ENCODE peak calls at places on chromosomes 16 and 17, in four cellular contexts. Z, T, H and M are unnamed samples.

GRCh38 chr17:57915532-57915931 is 39.7 kb downstream of the CUEDC1 start:
- DNase-seq in H (no peak), Z (no peak), T (no peak), M (no peak)

GRCh38 chr16:71748226-71748625 is 23.7 kb upstream of the PHLPP2 start:
- DNase-seq in Z (no peak), H (no peak), T (no peak), M (no peak)

GRCh38 chr17:48330386-48330785 is 99.6 kb downstream of the SKAP1 start:
- DNase-seq in H (no peak), Z (no peak), T (no peak), M (no peak)

GRCh38 chr17:1110524-1110843 is 69.3 kb downstream of the ABR start:
- DNase-seq in H (no peak), Z (no peak), T (no peak), M (no peak)

GRCh38 chr17:34025179-34025551 is 229.9 kb upstream of the CCL2 start:
- DNase-seq in T (no peak), Z (no peak), H (no peak), M (no peak)

GRCh38 chr16:87930456-87930855 is 5.9 kb downstream of the CA5A start:
- DNase-seq in Z (no peak), T (no peak), H (no peak), M (no peak)

GRCh38 chr16:1407749-1408148 is 6.8 kb downstream of the UNKL start:
- DNase-seq in T (no peak), H (no peak), Z (no peak), M (no peak)

GRCh38 chr16:72932050-72932449 is 115.9 kb downstream of the ZFHX3 start:
- DNase-seq in Z (no peak), T (no peak), H (no peak), M (no peak)

GRCh38 chr17:58427807-58428206 is 10.5 kb upstream of the RNF43 start:
- DNase-seq in Z (no peak), T (no peak), H (no peak), M (no peak)

GRCh38 chr16:71399801-71400563 is 41.5 kb downstream of the CALB2 start:
- DNase-seq in Z (no peak), H (no peak), T (no peak), M (no peak)

GRCh38 chr16:337975-338575 is 14.4 kb downstream of the AXIN1 start:
- DNase-seq in H (no peak), Z (no peak), T (no peak), M (no peak)

GRCh38 chr16:22029632-22030031 is 21.7 kb downstream of the MOSMO start:
- DNase-seq in H (no peak), Z (no peak), T (no peak), M (no peak)

GRCh38 chr17:30153463-30153862 is 36.8 kb downstream of the NSRP1 start:
- DNase-seq in T (no peak), H (no peak), Z (no peak), M (no peak)

DNA sequence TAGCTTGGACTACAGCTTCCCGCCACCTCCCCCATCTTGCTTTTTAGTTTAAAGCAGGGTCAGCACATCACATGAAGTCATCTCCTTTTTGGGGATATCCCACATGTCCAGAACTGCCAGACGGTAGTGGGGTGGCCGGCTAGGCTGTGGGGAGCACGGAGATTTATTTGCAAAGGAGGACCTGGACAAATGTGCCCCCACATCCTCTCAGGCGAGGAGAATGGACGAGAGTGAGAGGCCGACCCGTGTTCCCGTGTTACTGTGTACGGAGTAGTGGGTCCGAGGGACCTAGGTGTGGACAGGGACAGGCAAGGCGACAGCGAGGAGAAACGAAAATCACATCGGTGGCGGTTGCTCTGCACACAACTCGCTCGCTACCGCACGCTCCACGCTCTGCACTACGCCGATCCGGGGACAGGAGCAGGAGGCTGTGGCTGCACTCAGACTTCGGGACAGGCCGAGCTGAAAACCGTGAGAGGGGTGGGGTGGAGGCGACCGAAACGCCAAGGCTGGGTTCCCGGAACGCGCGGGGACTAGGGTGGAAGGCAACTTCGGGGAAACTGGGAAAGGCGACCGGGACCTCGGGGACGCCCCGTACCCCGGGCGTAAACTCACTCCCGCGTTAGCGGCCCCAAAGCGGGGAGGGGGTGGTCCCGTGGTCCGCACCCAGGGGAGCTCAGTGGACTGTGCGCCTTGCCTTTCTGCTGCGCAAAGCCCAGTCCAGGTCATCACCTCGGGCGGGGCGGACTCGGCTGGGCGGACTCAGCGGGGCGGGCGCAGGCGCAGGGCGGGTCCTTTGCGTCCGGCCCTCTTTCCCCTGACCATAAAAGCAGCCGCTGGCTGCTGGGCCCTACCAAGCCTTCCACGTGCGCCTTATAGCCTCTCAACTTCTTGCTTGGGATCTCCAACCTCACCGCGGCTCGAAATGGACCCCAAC is at the start of gene MT1A:
- DNase-seq in T (peak; percentile 72), Z (no peak), H (peak; percentile 95), M (no peak)
- TF ChIP-seq CTCF in T (no peak), Z (no peak), H (no peak), M (no peak)

DNA sequence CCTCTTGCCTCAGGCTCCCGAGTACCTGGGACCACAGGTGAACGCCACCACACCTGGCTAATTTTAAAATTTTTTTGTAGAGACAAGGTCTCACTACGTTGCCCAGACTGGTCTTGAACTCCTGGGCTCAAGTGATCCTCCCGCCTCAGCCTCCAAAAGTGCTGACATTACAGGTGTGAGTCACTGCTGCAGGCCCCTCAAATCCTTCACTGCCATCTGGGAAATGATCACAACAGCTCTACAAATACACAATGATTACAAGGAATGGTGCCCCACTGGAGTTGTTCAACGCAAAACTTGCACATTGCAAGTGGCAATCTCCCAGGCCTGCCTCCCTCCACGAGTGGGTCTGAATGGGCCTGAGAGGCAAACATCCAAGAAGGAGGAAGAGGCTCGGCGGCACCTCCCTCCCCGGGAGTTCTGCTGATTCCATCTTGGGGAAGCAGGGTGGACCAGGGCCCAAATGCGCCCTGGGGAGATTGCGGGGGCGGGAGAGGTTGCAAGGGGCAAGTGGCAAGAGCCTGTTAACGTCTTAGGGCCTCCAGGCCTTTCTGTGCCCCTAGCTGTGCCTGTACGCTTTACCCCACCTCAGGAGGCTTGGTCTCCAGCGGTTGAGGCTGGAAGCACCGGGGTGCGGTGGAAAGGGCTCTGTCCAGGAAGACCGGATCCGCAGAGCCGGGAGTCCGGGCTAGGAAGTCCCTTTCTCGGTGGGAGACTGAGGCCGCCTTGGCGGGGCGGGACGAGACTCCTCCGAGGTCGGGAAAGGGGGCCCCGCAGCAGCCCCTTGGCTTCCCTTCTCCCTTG is 656 bp upstream of the IGFBP4 start:
- DNase-seq in Z (no peak), T (no peak), H (peak; percentile 86), M (no peak)
- H3K4me3 ChIP-seq in Z (peak overlapping the region; percentile 40), T (peak overlapping the region; percentile 61), H (peak overlapping the region; percentile 65), M (no peak overlapping the region)

GRCh38 chr16:19235478-19235877 is 50.1 kb upstream of the CLEC19A start:
- DNase-seq in T (no peak), H (no peak), Z (no peak), M (no peak)

GRCh38 chr16:19238386-19238785 is 47.1 kb upstream of the CLEC19A start:
- DNase-seq in T (no peak), Z (no peak), H (no peak), M (no peak)

GRCh38 chr16:19236561-19236960 is 49.0 kb upstream of the CLEC19A start:
- DNase-seq in T (no peak), H (no peak), Z (no peak), M (no peak)

GRCh38 chr16:19232988-19233387 is 52.5 kb upstream of the CLEC19A start:
- DNase-seq in H (no peak), T (no peak), Z (no peak), M (no peak)

GRCh38 chr16:19235886-19236285 is 49.6 kb upstream of the CLEC19A start:
- DNase-seq in Z (no peak), H (no peak), T (no peak), M (no peak)
- TF ChIP-seq CTCF in Z (no peak), H (no peak), T (no peak), M (no peak)

GRCh38 chr16:83968483-83968865 is 430 bp downstream of the NECAB2 start:
- DNase-seq in H (no peak), T (no peak), Z (no peak), M (no peak)
- H3K4me3 ChIP-seq in H (no peak overlapping the region), T (peak overlapping the region; percentile 41), Z (no peak overlapping the region), M (no peak overlapping the region)